ENCODE peak calls at places on chromosomes 2 and 18, in seven cellular contexts. V is stimulated activated CD8-positive, alpha-beta memory T cell treated with anti-CD3 and anti-CD28 coated beads, Interleukin-15, amount 100 ng/mL, for 24 hours; O is SHP77; C is brain microvascular endothelial cell; B is NCI-H748 treated with DMSO at 0.1 percent for 48 hours; K is NCI-H82; J is GM23338. Y is an unnamed sample.

GRCh38 chr2:237623428-237624403 is 3.7 kb upstream of the LRRFIP1 start:
- DNase-seq in J (no peak), C (no peak), O (no peak), V (no peak), B (no peak), K (peak), Y (no peak)

GRCh38 chr2:17621781-17622180 is 81.3 kb downstream of the VSNL1 start:
- DNase-seq in K (no peak), J (no peak), C (peak), V (no peak), B (no peak), O (no peak), Y (no peak)

GRCh38 chr18:8616026-8616401 is 6.8 kb downstream of the RAB12 start:
- DNase-seq in C (no peak), J (no peak), B (no peak), V (no peak), O (no peak), K (no peak), Y (no peak)

GRCh38 chr2:101781326-101781725 is 83.8 kb downstream of the MAP4K4 start:
- DNase-seq in V (no peak), C (no peak), K (no peak), J (no peak), O (no peak), B (no peak), Y (no peak)

GRCh38 chr2:184363213-184363612 is 235.1 kb upstream of the ZNF804A start:
- DNase-seq in C (no peak), J (no peak), K (no peak), B (no peak), V (no peak), O (no peak), Y (no peak)

GRCh38 chr2:10977636-10978035 is 65.9 kb downstream of the KCNF1 start:
- DNase-seq in K (peak), J (no peak), B (no peak), V (no peak), O (no peak), C (peak), Y (no peak)

GRCh38 chr18:58666176-58666575 is 5.1 kb upstream of the MALT1 start:
- DNase-seq in O (no peak), J (no peak), B (no peak), K (no peak), V (no peak), C (no peak), Y (no peak)

GRCh38 chr18:45626330-45627203 is 11.3 kb downstream of the SLC14A2 start:
- DNase-seq in B (no peak), K (no peak), C (peak), O (no peak), V (no peak), J (peak), Y (no peak)

GRCh38 chr2:182368446-182368845 is 58.4 kb downstream of the PDE1A start:
- DNase-seq in O (no peak), C (no peak), V (no peak), B (no peak), J (no peak), K (no peak), Y (no peak)

GRCh38 chr2:234399451-234400246 is 97.2 kb downstream of the ARL4C start:
- DNase-seq in B (no peak), V (no peak), J (no peak), C (no peak), O (no peak), K (no peak), Y (no peak)

GRCh38 chr2:96685592-96686459 is 43.3 kb downstream of the FER1L5 start:
- DNase-seq in C (no peak), V (no peak), J (peak), B (no peak), O (peak), K (peak), Y (peak)

GRCh38 chr2:37688771-37689468 is 17.5 kb upstream of the CDC42EP3 start:
- DNase-seq in C (peak), V (no peak), K (no peak), O (no peak), J (peak), B (no peak), Y (no peak)

GRCh38 chr2:146444085-146444484 is 1400.7 kb upstream of the ACVR2A start:
- DNase-seq in O (no peak), C (no peak), B (no peak), J (no peak), K (no peak), V (no peak), Y (no peak)

GRCh38 chr2:46873632-46874068 is 42.0 kb downstream of the MCFD2 start:
- DNase-seq in C (peak), K (no peak), J (no peak), B (no peak), O (no peak), V (no peak), Y (peak)

GRCh38 chr2:27721335-27721734 is 50.2 kb upstream of the MRPL33 start:
- DNase-seq in B (no peak), J (no peak), C (no peak), K (no peak), O (no peak), V (no peak), Y (no peak)

GRCh38 chr18:48409591-48410094 is 460 bp upstream of the ZBTB7C start:
- DNase-seq in K (peak), V (no peak), J (peak), O (no peak), C (no peak), B (no peak), Y (no peak)

GRCh38 chr2:105795575-105795934 is 50.8 kb downstream of the NCK2 start:
- DNase-seq in O (no peak), J (no peak), C (no peak), V (no peak), K (no peak), B (no peak), Y (no peak)

GRCh38 chr2:65277118-65277517 is 49.5 kb downstream of the ACTR2 start:
- DNase-seq in C (no peak), O (no peak), V (no peak), J (no peak), B (no peak), K (no peak), Y (no peak)

GRCh38 chr2:62787381-62787780 is 81.9 kb downstream of the EHBP1 start:
- DNase-seq in V (no peak), B (peak), K (peak), J (peak), C (peak), O (no peak), Y (no peak)

GRCh38 chr2:182506606-182507005 is 79.8 kb upstream of the PDE1A start:
- DNase-seq in O (no peak), B (peak), V (no peak), J (peak), K (no peak), C (peak), Y (peak)

GRCh38 chr2:241808701-241809382 is at the start of gene NEU4:
- DNase-seq in K (no peak), B (no peak), C (no peak), O (no peak), V (no peak), J (no peak), Y (no peak)

GRCh38 chr2:218878941-218879761 is 1.5 kb upstream of the WNT10A start:
- DNase-seq in B (no peak), C (no peak), J (no peak), V (no peak), O (no peak), K (peak), Y (no peak)

GRCh38 chr2:675982-676646 is 1.1 kb downstream of the TMEM18 start:
- DNase-seq in O (no peak), K (peak), V (no peak), J (peak), C (peak), B (peak), Y (no peak)

GRCh38 chr2:102251042-102251848 is 60.1 kb upstream of the IL1RL1 start:
- DNase-seq in K (no peak), V (no peak), B (no peak), C (no peak), J (peak), O (no peak), Y (no peak)

GRCh38 chr2:221948076-221948475 is 350.7 kb downstream of the PAX3 start:
- DNase-seq in B (no peak), O (no peak), V (no peak), J (no peak), C (no peak), K (no peak), Y (no peak)

Y was measured in smooth muscle cell of the brain vasculature.